ENCODE peak calls at places on chromosomes 1 and 21, in nine cellular contexts. A, Y, N, E, J, D, Q, O and S are unnamed samples.

GRCh38 chr1:10671090-10671489 is 125.4 kb downstream of the CASZ1 start:
- DNase-seq in A (no peak), Y (no peak), N (no peak), E (no peak), J (peak; percentile 17), D (no peak), Q (no peak), O (no peak), S (no peak)

GRCh38 chr1:14987829-14988603 is 165.5 kb upstream of the TMEM51 start:
- DNase-seq in A (no peak), Y (no peak), N (no peak), E (no peak), J (no peak), D (no peak), Q (no peak), O (no peak), S (no peak)

GRCh38 chr1:118947003-118947765 is 41.0 kb downstream of the TBX15 start:
- DNase-seq in A (no peak), Y (no peak), N (no peak), E (no peak), J (no peak), D (no peak), Q (no peak), O (no peak), S (no peak)

GRCh38 chr21:36109868-36110267 is 25.0 kb upstream of the CBR3 start:
- DNase-seq in A (no peak), Y (no peak), N (no peak), E (no peak), J (no peak), D (no peak), Q (no peak), O (no peak), S (no peak)

GRCh38 chr1:19461352-19461645 is 24.0 kb downstream of the CAPZB start:
- DNase-seq in A (no peak), Y (no peak), N (no peak), E (no peak), J (no peak), D (no peak), Q (no peak), O (no peak), S (no peak)

GRCh38 chr21:36860736-36861594 is 105.5 kb downstream of the HLCS start:
- DNase-seq in A (no peak), Y (no peak), N (no peak), E (no peak), J (no peak), D (peak; percentile 68), Q (no peak), O (no peak), S (peak; percentile 30)

GRCh38 chr21:35993875-35994490 is 66.3 kb downstream of the SETD4 start:
- DNase-seq in A (no peak), Y (no peak), N (no peak), E (no peak), J (no peak), D (no peak), Q (no peak), O (no peak), S (no peak)

GRCh38 chr1:219940707-219941106 is 12.3 kb upstream of the SLC30A10 start:
- DNase-seq in A (no peak), Y (no peak), N (no peak), E (no peak), J (no peak), D (no peak), Q (no peak), O (no peak), S (no peak)

GRCh38 chr1:10236405-10237156 is 26.2 kb downstream of the KIF1B start:
- DNase-seq in A (peak; percentile 7), Y (no peak), N (no peak), E (peak; percentile 16), J (no peak), D (no peak), Q (no peak), O (no peak), S (no peak)

GRCh38 chr1:156097499-156098178 is 15.4 kb upstream of the MEX3A start:
- DNase-seq in A (no peak), Y (peak; percentile 50), N (no peak), E (no peak), J (no peak), D (no peak), Q (no peak), O (no peak), S (no peak)

GRCh38 chr1:8317647-8318360 is at the start of gene SLC45A1:
- DNase-seq in A (no peak), Y (peak; percentile 69), N (peak; percentile 75), E (no peak), J (peak; percentile 70), D (peak; percentile 35), Q (peak; percentile 71), O (peak; percentile 65), S (peak; percentile 32)

GRCh38 chr1:236168716-236169429 is 26.5 kb downstream of the GPR137B start:
- DNase-seq in A (no peak), Y (no peak), N (no peak), E (peak; percentile 32), J (no peak), D (no peak), Q (no peak), O (no peak), S (peak; percentile 47)

GRCh38 chr1:208015255-208015654 is 104.3 kb upstream of the CD34 start:
- DNase-seq in A (no peak), Y (no peak), N (no peak), E (no peak), J (no peak), D (no peak), Q (no peak), O (no peak), S (no peak)

GRCh38 chr1:117967472-117967871 is 37.9 kb downstream of the WDR3 start:
- DNase-seq in A (no peak), Y (no peak), N (no peak), E (peak; percentile 40), J (no peak), D (no peak), Q (no peak), O (no peak), S (no peak)

GRCh38 chr1:20279507-20279906 is 11.2 kb upstream of the VWA5B1 start:
- DNase-seq in A (no peak), Y (no peak), N (no peak), E (peak; percentile 27), J (no peak), D (peak; percentile 70), Q (no peak), O (no peak), S (peak; percentile 20)

GRCh38 chr1:94205639-94206038 is 31.7 kb downstream of the ARHGAP29 start:
- DNase-seq in A (no peak), Y (no peak), N (no peak), E (no peak), J (no peak), D (no peak), Q (no peak), O (no peak), S (no peak)

GRCh38 chr1:27149084-27149483 is 5.8 kb downstream of the SLC9A1 start:
- DNase-seq in A (no peak), Y (no peak), N (no peak), E (no peak), J (no peak), D (no peak), Q (no peak), O (no peak), S (no peak)

GRCh38 chr1:52503706-52504105 is 49.2 kb downstream of the TUT4 start:
- DNase-seq in A (no peak), Y (no peak), N (no peak), E (no peak), J (no peak), D (no peak), Q (no peak), O (no peak), S (no peak)

GRCh38 chr1:13805431-13805830 is 105.4 kb downstream of the PRDM2 start:
- DNase-seq in A (no peak), Y (no peak), N (no peak), E (no peak), J (no peak), D (no peak), Q (no peak), O (no peak), S (no peak)

GRCh38 chr1:164637461-164638375 is 78.7 kb downstream of the PBX1 start:
- DNase-seq in A (no peak), Y (no peak), N (peak; percentile 62), E (no peak), J (peak; percentile 45), D (no peak), Q (no peak), O (no peak), S (peak; percentile 27)

GRCh38 chr1:169110691-169111447 is 4.4 kb downstream of the ATP1B1 start:
- DNase-seq in A (peak; percentile 42), Y (no peak), N (no peak), E (no peak), J (no peak), D (no peak), Q (no peak), O (no peak), S (no peak)

GRCh38 chr1:230570724-230571390 is 71.4 kb upstream of the COG2 start:
- DNase-seq in A (no peak), Y (no peak), N (no peak), E (no peak), J (no peak), D (no peak), Q (no peak), O (no peak), S (peak; percentile 38)

GRCh38 chr21:26389971-26390641 is 183.0 kb downstream of the CYYR1 start:
- DNase-seq in A (peak; percentile 37), Y (no peak), N (no peak), E (peak; percentile 48), J (no peak), D (peak; percentile 74), Q (no peak), O (no peak), S (no peak)

GRCh38 chr1:184623404-184623803 is 131.3 kb downstream of the EDEM3 start:
- DNase-seq in A (no peak), Y (no peak), N (no peak), E (no peak), J (no peak), D (no peak), Q (no peak), O (no peak), S (no peak)

GRCh38 chr1:100039571-100039970 is 69.8 kb downstream of the SLC35A3 start:
- DNase-seq in A (no peak), Y (no peak), N (no peak), E (no peak), J (no peak), D (no peak), Q (no peak), O (no peak), S (no peak)

GRCh38 chr1:62784509-62785365 is 805 bp downstream of the ATG4C start:
- DNase-seq in A (no peak), Y (no peak), N (peak; percentile 60), E (peak; percentile 6), J (no peak), D (no peak), Q (no peak), O (no peak), S (no peak)

GRCh38 chr1:167263784-167264464 is 43.2 kb downstream of the POU2F1 start:
- DNase-seq in A (no peak), Y (no peak), N (no peak), E (no peak), J (no peak), D (peak; percentile 17), Q (no peak), O (no peak), S (no peak)

GRCh38 chr1:202133016-202133415 is 10.3 kb downstream of the GPR37L1 start:
- DNase-seq in A (no peak), Y (no peak), N (peak; percentile 93), E (no peak), J (no peak), D (no peak), Q (no peak), O (no peak), S (no peak)

GRCh38 chr1:228210076-228210651 is 2.3 kb downstream of the OBSCN start:
- DNase-seq in A (peak; percentile 19), Y (no peak), N (no peak), E (no peak), J (no peak), D (peak; percentile 49), Q (no peak), O (no peak), S (no peak)

GRCh38 chr1:1356796-1357401 is 1.5 kb downstream of the MXRA8 start:
- DNase-seq in A (no peak), Y (no peak), N (no peak), E (no peak), J (no peak), D (no peak), Q (no peak), O (no peak), S (no peak)